ENCODE peak calls at places on chromosomes 7 and 10, in six cellular contexts. W is transverse colon, I is suprapubic skin, M is progenitor cell of endocrine pancreas, U is AG04450, Y is RWPE1. J is an unnamed sample.

GRCh38 chr10:79331709-79332108 is 15.6 kb upstream of the PPIF start:
- DNase-seq in M (no peak), W (no peak), I (no peak), U (peak), Y (peak), J (no peak)

GRCh38 chr7:135845415-135846075 is 96.9 kb upstream of the FAM180A start:
- DNase-seq in Y (no peak), U (no peak), I (no peak), M (no peak), W (no peak), J (no peak)

GRCh38 chr7:73746378-73746777 is 7.8 kb upstream of the ABHD11 start:
- DNase-seq in U (no peak), M (no peak), I (no peak), W (no peak), Y (no peak), J (no peak)

GRCh38 chr10:30770229-30770628 is 140.7 kb upstream of the LYZL2 start:
- DNase-seq in M (no peak), W (no peak), U (no peak), I (no peak), Y (no peak), J (no peak)

GRCh38 chr7:50742401-50742800 is 40.3 kb downstream of the GRB10 start:
- DNase-seq in M (no peak), I (peak), U (no peak), Y (peak), W (no peak), J (no peak)

GRCh38 chr7:117873056-117873932 is at the start of gene CTTNBP2:
- DNase-seq in U (no peak), W (peak), I (peak), M (peak), Y (peak), J (peak)

GRCh38 chr7:90552521-90552920 is 43.6 kb upstream of the CDK14 start:
- DNase-seq in M (no peak), W (no peak), Y (peak), I (no peak), U (no peak), J (no peak)

GRCh38 chr7:151759591-151760042 is 117.3 kb downstream of the PRKAG2 start:
- DNase-seq in U (no peak), M (peak), W (peak), Y (peak), I (no peak), J (peak)

GRCh38 chr10:123398756-123399155 is 244.6 kb downstream of the BUB3 start:
- DNase-seq in Y (no peak), W (no peak), M (no peak), U (no peak), I (no peak), J (no peak)

GRCh38 chr7:32515890-32516550 is 20.7 kb downstream of the AVL9 start:
- DNase-seq in I (no peak), U (no peak), M (no peak), Y (no peak), W (no peak), J (no peak)

GRCh38 chr7:1024876-1025746 is 19.2 kb upstream of the GPR146 start:
- DNase-seq in I (no peak), M (no peak), Y (no peak), W (no peak), U (no peak), J (no peak)

GRCh38 chr10:103612462-103613365 is 119.2 kb downstream of the NEURL1 start:
- DNase-seq in W (no peak), I (no peak), U (peak), M (no peak), Y (no peak), J (peak)

GRCh38 chr7:54778696-54779285 is 19.8 kb upstream of the SEC61G start:
- DNase-seq in Y (no peak), U (no peak), I (no peak), W (no peak), M (no peak), J (no peak)

GRCh38 chr7:8147760-8148463 is 114.1 kb downstream of the ICA1 start:
- DNase-seq in I (no peak), W (no peak), Y (no peak), M (no peak), U (no peak), J (no peak)

GRCh38 chr10:103641326-103641725 is 147.8 kb downstream of the NEURL1 start:
- DNase-seq in Y (no peak), I (no peak), U (no peak), W (no peak), M (no peak), J (no peak)

GRCh38 chr7:40714338-40715052 is 579.7 kb downstream of the SUGCT start:
- DNase-seq in M (no peak), Y (no peak), W (no peak), U (no peak), I (no peak), J (no peak)

GRCh38 chr10:49661291-49661856 is 18.1 kb upstream of the C10orf53 start:
- DNase-seq in I (peak), M (no peak), W (no peak), U (no peak), Y (peak), J (no peak)

GRCh38 chr10:86083664-86084175 is 282.9 kb downstream of the GRID1 start:
- DNase-seq in W (no peak), I (no peak), Y (no peak), U (no peak), M (no peak), J (no peak)

GRCh38 chr7:114070246-114070645 is 151.4 kb upstream of the PPP1R3A start:
- DNase-seq in I (no peak), W (no peak), M (no peak), Y (no peak), U (no peak), J (no peak)

GRCh38 chr10:19638173-19638872 is 177.9 kb upstream of the PLXDC2 start:
- DNase-seq in W (no peak), U (peak), I (no peak), M (no peak), Y (peak), J (peak)

GRCh38 chr7:70582921-70583895 is 548.7 kb upstream of the GALNT17 start:
- DNase-seq in W (no peak), M (no peak), I (no peak), Y (no peak), U (no peak), J (no peak)

GRCh38 chr10:77105756-77106155 is 531.9 kb downstream of the KCNMA1 start:
- DNase-seq in U (no peak), I (no peak), Y (no peak), M (no peak), W (no peak), J (no peak)

GRCh38 chr7:66283003-66283920 is 78.1 kb downstream of the TPST1 start:
- DNase-seq in W (no peak), M (no peak), Y (peak), U (peak), I (no peak), J (no peak)

GRCh38 chr7:113367187-113367586 is 248.8 kb upstream of the SMIM30 start:
- DNase-seq in Y (no peak), W (no peak), U (no peak), I (no peak), M (no peak), J (no peak)

GRCh38 chr10:53601260-53601875 is 828.8 kb upstream of the MBL2 start:
- DNase-seq in Y (peak), M (no peak), I (no peak), U (no peak), W (no peak), J (no peak)

GRCh38 chr7:1032536-1033181 is 11.7 kb upstream of the GPR146 start:
- DNase-seq in U (no peak), Y (no peak), M (no peak), W (no peak), I (no peak), J (no peak)

GRCh38 chr10:7797582-7797981 is 9.6 kb downstream of the ATP5F1C start:
- DNase-seq in W (no peak), Y (peak), U (peak), I (no peak), M (no peak), J (no peak)

GRCh38 chr7:128904381-128905197 is 5.9 kb downstream of the KCP start:
- DNase-seq in W (peak), Y (no peak), I (no peak), U (no peak), M (no peak), J (no peak)

GRCh38 chr10:124587811-124588211 is 126.2 kb downstream of the LHPP start:
- DNase-seq in M (no peak), W (no peak), U (no peak), I (no peak), Y (no peak), J (no peak)

GRCh38 chr10:109966961-109967738 is 40.6 kb upstream of the ADD3 start:
- DNase-seq in W (no peak), U (peak), Y (no peak), I (no peak), M (no peak), J (no peak)

GRCh38 chr10:58573144-58573543 is 60.5 kb downstream of the BICC1 start:
- DNase-seq in I (no peak), M (no peak), W (no peak), U (no peak), Y (no peak), J (no peak)

GRCh38 chr10:13787015-13787421 is 200.3 kb downstream of the PRPF18 start:
- DNase-seq in U (no peak), Y (peak), W (peak), I (no peak), M (no peak), J (no peak)

GRCh38 chr7:81173766-81174281 is 255.0 kb upstream of the SEMA3C start:
- DNase-seq in W (no peak), I (no peak), U (peak), Y (no peak), M (no peak), J (peak)

GRCh38 chr7:114158854-114159253 is 240.0 kb upstream of the PPP1R3A start:
- DNase-seq in W (no peak), U (no peak), I (no peak), M (no peak), Y (no peak), J (no peak)

DNA sequence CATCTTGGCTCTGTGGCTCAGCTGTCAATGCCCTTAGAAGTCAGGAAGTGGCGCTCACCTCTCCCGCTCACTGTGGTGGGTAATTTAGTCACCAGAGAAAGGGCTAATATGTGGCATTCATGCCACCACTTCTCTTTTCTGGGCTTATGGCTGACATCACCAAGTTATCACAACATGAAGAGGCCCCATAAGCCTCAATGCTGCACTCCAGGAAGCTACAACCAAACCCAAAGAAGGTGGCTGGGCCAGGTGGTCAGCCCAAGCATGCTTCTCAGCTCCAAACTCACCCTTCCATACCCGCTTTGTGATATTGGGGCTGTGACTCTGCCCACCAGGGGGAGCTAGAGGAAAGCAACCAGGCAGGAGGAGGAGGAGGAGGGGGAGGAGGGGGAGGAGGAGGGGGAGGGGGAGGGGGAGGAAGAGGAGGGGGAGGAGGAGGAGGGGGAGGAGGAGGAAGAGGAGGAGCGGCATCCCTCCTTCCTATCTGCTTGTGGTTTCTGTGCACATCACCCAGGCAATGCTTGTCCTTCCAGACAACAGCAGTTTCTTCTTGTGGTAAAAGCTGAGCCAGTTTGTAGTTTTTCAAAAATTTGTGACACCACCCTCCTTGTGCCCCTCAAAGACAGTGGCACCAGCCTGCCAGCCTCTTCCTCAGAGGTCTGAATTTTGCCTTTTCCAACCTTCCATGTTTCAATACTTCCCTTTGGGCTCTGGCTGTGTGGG is 42.1 kb downstream of the CYP26A1 start:
- DNase-seq in Y (peak), I (no peak), M (peak), W (peak), U (no peak), J (peak)
- TF ChIP-seq CTCF in Y (peak), I (peak), M (peak), W (peak), U (peak), J (peak)

DNA sequence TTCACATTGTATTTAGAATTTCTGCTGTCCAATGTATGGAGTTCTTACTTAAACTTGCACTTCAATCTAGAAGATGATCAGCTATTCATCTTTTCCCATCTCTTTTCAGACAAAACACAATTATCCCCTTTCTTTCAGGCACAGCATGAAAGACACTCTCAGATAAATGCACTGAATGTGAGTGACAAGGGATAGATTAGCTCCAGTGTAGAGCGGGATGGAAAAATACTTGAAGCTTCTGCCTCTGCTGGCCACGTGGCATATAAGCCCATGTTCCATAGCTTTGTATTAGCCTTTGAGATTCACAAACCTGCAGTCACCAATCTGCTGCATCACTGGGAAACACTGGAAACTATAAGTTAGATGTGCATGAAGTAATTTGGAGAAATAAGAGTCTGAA is 162.2 kb upstream of the FAM3C start:
- DNase-seq in U (no peak), W (no peak), Y (no peak), M (no peak), I (no peak), J (no peak)
- TF ChIP-seq CTCF in U (no peak), W (no peak), Y (no peak), M (no peak), I (no peak), J (no peak)

DNA sequence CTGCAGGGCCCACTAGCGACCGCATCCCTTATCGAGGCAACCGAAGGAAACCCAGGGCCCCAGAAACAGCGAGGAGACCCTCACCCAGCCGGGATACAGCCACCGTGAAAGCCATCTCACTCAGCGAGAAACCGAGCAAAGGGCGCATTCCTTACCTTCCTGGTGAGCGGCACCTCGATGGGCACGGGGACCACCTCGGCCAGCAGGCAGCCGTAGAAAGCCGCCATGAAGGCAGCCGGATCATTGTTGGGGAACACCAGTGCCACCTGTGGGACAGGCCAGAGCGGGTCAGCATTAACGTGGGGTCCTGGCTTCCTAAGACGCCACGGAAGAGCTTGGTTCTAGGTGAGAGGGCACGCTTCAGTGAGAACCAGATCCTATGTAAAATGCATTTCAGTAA is 263.7 kb downstream of the ZMYND11 start:
- DNase-seq in U (no peak), W (no peak), M (no peak), Y (no peak), I (no peak), J (no peak)
- TF ChIP-seq CTCF in U (no peak), W (no peak), M (no peak), Y (no peak), I (no peak), J (no peak)

GRCh38 chr7:93228302-93228701 is 2.0 kb upstream of the HEPACAM2 start:
- DNase-seq in W (no peak), Y (peak), U (peak), I (no peak), M (no peak), J (no peak)

GRCh38 chr7:93231264-93231663 is 902 bp upstream of the VPS50 start:
- DNase-seq in Y (peak), W (no peak), I (no peak), U (no peak), M (no peak), J (no peak)

GRCh38 chr7:93226310-93226709 is at the start of gene HEPACAM2:
- DNase-seq in W (no peak), U (no peak), M (no peak), I (no peak), Y (no peak), J (no peak)

GRCh38 chr7:93232673-93233018 is 480 bp downstream of the VPS50 start:
- DNase-seq in M (no peak), U (no peak), Y (no peak), I (no peak), W (no peak), J (no peak)

DNA sequence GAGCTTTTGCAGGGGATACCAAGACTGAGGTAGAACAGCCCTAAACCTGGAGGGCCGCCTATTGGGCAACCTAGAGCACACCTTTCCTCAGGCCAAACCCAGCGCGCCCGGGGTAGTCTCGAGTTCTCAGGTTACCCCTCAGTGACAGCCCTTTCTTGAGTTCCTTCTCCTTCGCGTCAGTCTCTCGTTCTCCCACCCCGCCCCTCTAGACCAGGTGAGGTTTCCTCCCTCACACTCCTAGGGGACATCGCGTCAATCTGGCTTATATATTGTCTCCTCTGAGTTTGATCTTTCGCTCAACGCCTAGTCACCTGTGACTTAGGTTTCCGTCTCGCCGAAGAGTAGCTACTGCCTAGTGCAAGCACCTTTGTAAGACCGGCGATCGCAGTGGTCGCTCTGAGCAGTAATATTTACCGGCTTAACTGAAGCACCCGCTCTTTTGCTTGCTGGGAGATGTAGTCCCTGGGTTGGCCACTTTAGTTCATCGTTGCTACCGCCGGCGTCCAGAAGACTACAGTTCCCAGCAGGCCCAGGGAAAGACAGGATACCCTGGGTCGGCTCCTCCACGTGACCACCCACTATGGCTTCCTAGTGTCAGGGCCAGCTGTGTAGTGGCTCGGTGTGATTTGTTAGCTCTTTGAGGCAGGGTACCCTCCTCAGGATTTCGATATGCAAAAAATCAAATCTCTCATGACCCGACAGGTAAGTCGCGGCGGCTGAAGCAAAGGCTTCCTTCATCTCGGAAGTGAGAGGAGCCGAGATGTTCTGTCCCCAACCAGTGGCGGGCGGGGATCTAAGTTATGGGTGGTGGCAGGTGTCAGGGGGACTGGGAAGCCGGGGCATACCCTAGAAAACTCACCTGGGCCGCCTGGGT is at the start of gene VPS50:
- DNase-seq in M (peak), W (peak), I (peak), Y (peak), U (peak), J (peak)
- TF ChIP-seq CTCF in M (peak), W (peak), I (no peak), Y (no peak), U (no peak), J (no peak)

GRCh38 chr10:122122493-122122892 is 133.5 kb downstream of the TACC2 start:
- DNase-seq in W (no peak), U (no peak), M (no peak), I (no peak), Y (no peak), J (no peak)
- TF ChIP-seq CTCF in W (no peak), U (no peak), M (no peak), I (no peak), Y (no peak), J (no peak)

GRCh38 chr7:4851459-4852422 is 10.1 kb downstream of the PAPOLB start:
- DNase-seq in M (no peak), Y (peak), W (no peak), I (peak), U (no peak), J (no peak)

GRCh38 chr7:4850262-4850795 is 11.5 kb downstream of the PAPOLB start:
- DNase-seq in M (no peak), Y (no peak), U (no peak), W (no peak), I (peak), J (no peak)

GRCh38 chr7:4854916-4855315 is 6.9 kb downstream of the PAPOLB start:
- DNase-seq in I (peak), U (no peak), Y (no peak), W (no peak), M (no peak), J (no peak)

GRCh38 chr7:4845740-4846142 is 16.1 kb downstream of the PAPOLB start:
- DNase-seq in I (peak), U (no peak), W (no peak), Y (no peak), M (no peak), J (no peak)

GRCh38 chr7:4849390-4849789 is 12.4 kb downstream of the PAPOLB start:
- DNase-seq in U (no peak), I (peak), M (no peak), Y (peak), W (no peak), J (no peak)
- TF ChIP-seq CTCF in U (peak), I (no peak), M (peak), Y (no peak), W (no peak), J (no peak)

DNA sequence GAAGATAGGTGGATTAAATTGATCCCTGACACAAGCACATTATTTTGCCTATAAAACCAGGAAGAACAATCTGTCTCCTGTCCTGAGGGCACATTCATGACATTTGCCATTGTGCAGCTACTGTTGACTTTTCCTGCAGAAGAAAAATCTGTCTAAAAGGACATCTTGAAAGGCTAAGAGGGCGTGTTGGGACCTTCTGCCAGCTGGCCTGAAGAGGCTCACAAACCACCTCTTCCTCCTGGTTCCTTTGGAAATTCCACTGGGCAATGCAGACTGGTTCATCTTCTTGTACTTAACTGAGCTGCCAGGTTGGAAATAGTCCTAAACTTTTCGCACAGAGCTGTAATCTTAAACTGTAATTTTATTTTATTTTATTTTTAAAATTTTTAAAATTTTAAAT is 35.7 kb upstream of the PIP start:
- DNase-seq in U (no peak), W (no peak), M (no peak), Y (no peak), I (no peak), J (no peak)
- TF ChIP-seq CTCF in U (no peak), W (no peak), M (no peak), Y (no peak), I (no peak), J (no peak)

J was measured in lung.